ENCODE peak calls at places on chromosome 1, in ten cellular contexts. R, X, M, J, Z, C, S, A, I and O are unnamed samples.

GRCh38 chr1:19209439-19209989 is 552 bp downstream of the UBR4 start:
- DNase-seq in R (peak; percentile 18), X (no peak), M (peak; percentile 53), J (peak; percentile 36), Z (peak; percentile 14), C (no peak), S (no peak), A (peak; percentile 34), I (peak; percentile 12), O (no peak)

GRCh38 chr1:36764796-36765195 is 269.5 kb downstream of the GRIK3 start:
- DNase-seq in R (no peak), X (no peak), M (no peak), J (no peak), Z (no peak), C (peak; percentile 85), S (no peak), A (no peak), I (no peak), O (no peak)

GRCh38 chr1:101388904-101389546 is 152.2 kb downstream of the S1PR1 start:
- DNase-seq in R (no peak), X (no peak), M (peak; percentile 13), J (peak; percentile 25), Z (no peak), C (no peak), S (no peak), A (no peak), I (no peak), O (no peak)

GRCh38 chr1:170562644-170563338 is 30.8 kb downstream of the GORAB start:
- DNase-seq in R (peak; percentile 24), X (peak; percentile 14), M (peak; percentile 96), J (peak; percentile 87), Z (peak; percentile 16), C (peak; percentile 77), S (no peak), A (peak; percentile 90), I (peak; percentile 76), O (no peak)

GRCh38 chr1:179599623-179600249 is 8.1 kb downstream of the TDRD5 start:
- DNase-seq in R (peak; percentile 37), X (no peak), M (peak; percentile 54), J (peak; percentile 14), Z (peak; percentile 49), C (no peak), S (no peak), A (no peak), I (no peak), O (peak; percentile 23)

GRCh38 chr1:187878883-187879282 is 1050.1 kb downstream of the PLA2G4A start:
- DNase-seq in R (no peak), X (no peak), M (no peak), J (no peak), Z (no peak), C (no peak), S (no peak), A (no peak), I (no peak), O (no peak)

GRCh38 chr1:178953034-178953433 is 72.7 kb upstream of the FAM20B start:
- DNase-seq in R (no peak), X (no peak), M (no peak), J (no peak), Z (no peak), C (no peak), S (no peak), A (no peak), I (no peak), O (no peak)

GRCh38 chr1:206690516-206690915 is 5.8 kb downstream of the MAPKAPK2 start:
- DNase-seq in R (no peak), X (no peak), M (no peak), J (no peak), Z (no peak), C (no peak), S (no peak), A (no peak), I (no peak), O (no peak)

GRCh38 chr1:19650416-19651140 is 6.5 kb downstream of the NBL1 start:
- DNase-seq in R (no peak), X (no peak), M (no peak), J (no peak), Z (peak; percentile 38), C (no peak), S (no peak), A (no peak), I (no peak), O (no peak)

GRCh38 chr1:27527223-27527856 is 37.4 kb upstream of the WASF2 start:
- DNase-seq in R (no peak), X (peak; percentile 84), M (no peak), J (no peak), Z (peak; percentile 76), C (peak; percentile 97), S (no peak), A (no peak), I (no peak), O (peak; percentile 39)

GRCh38 chr1:22689505-22689904 is 21.1 kb upstream of the EPHB2 start:
- DNase-seq in R (no peak), X (no peak), M (peak; percentile 72), J (peak; percentile 93), Z (no peak), C (peak; percentile 66), S (peak; percentile 72), A (peak; percentile 92), I (peak; percentile 11), O (no peak)

GRCh38 chr1:77716065-77716464 is 33.6 kb upstream of the ZZZ3 start:
- DNase-seq in R (no peak), X (no peak), M (no peak), J (no peak), Z (no peak), C (no peak), S (no peak), A (no peak), I (no peak), O (no peak)

DNA sequence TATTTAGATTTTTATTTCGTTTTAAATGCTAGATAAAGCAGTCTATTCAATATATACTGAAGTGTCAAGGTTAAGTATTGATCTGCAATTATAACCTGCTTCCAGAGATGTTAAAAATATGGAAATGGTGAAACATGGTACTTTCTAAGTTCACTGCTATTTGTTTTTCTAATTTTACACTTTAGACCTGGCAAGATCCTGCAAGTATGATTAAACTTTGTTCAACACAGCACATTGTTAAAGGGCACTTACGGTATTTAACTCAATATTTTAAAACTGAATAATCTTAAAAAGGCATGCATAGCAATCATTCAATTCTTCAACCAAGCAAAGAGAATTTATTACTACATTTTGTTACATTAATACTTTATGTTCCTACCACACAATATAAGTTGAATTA is 35.7 kb upstream of the ZZZ3 start:
- DNase-seq in R (no peak), X (no peak), M (no peak), J (no peak), Z (no peak), C (no peak), S (no peak), A (no peak), I (no peak), O (no peak)
- TF ChIP-seq CTCF in R (no peak), X (no peak), M (no peak), J (no peak), Z (no peak), C (no peak), S (no peak), A (no peak), I (no peak), O (no peak)

GRCh38 chr1:83860506-83861221 is 138.3 kb downstream of the TTLL7 start:
- DNase-seq in R (no peak), X (peak; percentile 91), M (peak; percentile 45), J (peak; percentile 1), Z (peak; percentile 87), C (peak; percentile 96), S (no peak), A (peak; percentile 25), I (no peak), O (peak; percentile 87)

GRCh38 chr1:83856381-83856780 is 142.6 kb downstream of the TTLL7 start:
- DNase-seq in R (no peak), X (no peak), M (no peak), J (no peak), Z (no peak), C (no peak), S (no peak), A (no peak), I (no peak), O (no peak)

GRCh38 chr1:83857705-83858104 is 141.2 kb downstream of the TTLL7 start:
- DNase-seq in R (no peak), X (no peak), M (no peak), J (no peak), Z (no peak), C (no peak), S (no peak), A (no peak), I (no peak), O (no peak)

GRCh38 chr1:83854456-83854855 is 144.5 kb downstream of the TTLL7 start:
- DNase-seq in R (no peak), X (no peak), M (no peak), J (no peak), Z (no peak), C (no peak), S (no peak), A (no peak), I (no peak), O (no peak)

DNA sequence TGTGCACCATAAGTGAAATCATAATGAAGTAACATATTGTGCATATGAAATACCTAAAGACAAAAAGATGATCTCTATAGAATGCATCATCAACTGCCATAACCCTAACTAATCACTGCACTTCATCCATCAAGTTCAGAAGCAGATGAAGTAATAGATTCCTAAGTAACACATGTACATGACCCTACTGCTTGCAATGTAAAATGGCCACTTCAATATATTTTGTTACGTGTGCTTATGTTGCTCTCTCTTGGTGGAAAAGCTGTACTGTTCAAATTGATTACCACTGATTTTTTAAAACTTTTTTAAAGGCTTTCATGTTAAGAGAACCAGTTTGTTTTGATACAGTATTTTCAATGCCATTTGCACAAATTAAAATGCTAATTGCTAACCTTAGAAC is 141.8 kb downstream of the TTLL7 start:
- DNase-seq in R (no peak), X (no peak), M (peak; percentile 46), J (peak; percentile 11), Z (no peak), C (no peak), S (peak; percentile 25), A (no peak), I (peak; percentile 10), O (no peak)
- TF ChIP-seq CTCF in R (peak; percentile 46), X (no peak), M (peak; percentile 10), J (no peak), Z (peak; percentile 42), C (peak; percentile 65), S (peak; percentile 28), A (no peak), I (peak; percentile 47), O (no peak)

GRCh38 chr1:42766723-42767509 is at the start of the genes C1orf50 and P3H1:
- DNase-seq in R (peak; percentile 97), X (peak; percentile 100), M (peak; percentile 99), J (peak; percentile 97), Z (peak; percentile 100), C (peak; percentile 100), S (peak; percentile 97), A (peak; percentile 96), I (peak; percentile 95), O (peak; percentile 99)
- TF ChIP-seq CTCF in R (no peak), X (no peak), M (no peak), J (no peak), Z (no peak), C (no peak), S (no peak), A (no peak), I (no peak), O (no peak)

GRCh38 chr1:166975361-166976129 is at the start of gene ILDR2:
- DNase-seq in R (peak; percentile 37), X (peak; percentile 68), M (peak; percentile 21), J (peak; percentile 23), Z (peak; percentile 41), C (peak; percentile 87), S (no peak), A (peak; percentile 30), I (no peak), O (peak; percentile 44)
- TF ChIP-seq CTCF in R (no peak), X (no peak), M (no peak), J (no peak), Z (no peak), C (peak; percentile 25), S (no peak), A (peak; percentile 33), I (no peak), O (no peak)

GRCh38 chr1:16980473-16981268 is at the start of gene MFAP2:
- DNase-seq in R (no peak), X (peak; percentile 66), M (peak; percentile 50), J (no peak), Z (no peak), C (peak; percentile 86), S (no peak), A (no peak), I (no peak), O (peak; percentile 47)
- TF ChIP-seq CTCF in R (no peak), X (no peak), M (no peak), J (no peak), Z (no peak), C (no peak), S (no peak), A (no peak), I (no peak), O (no peak)